ENCODE peak calls at places on chromosomes 11 and 22, in four cellular contexts. M is HepG2, O is H1, U is SK-N-SH. I is an unnamed sample.

GRCh38 chr11:110431212-110432073 is 1.7 kb downstream of the FDX1 start:
- DNase-seq in U (peak), O (no peak), M (no peak), I (no peak)

GRCh38 chr11:107856981-107857517 is 1.5 kb downstream of the SLC35F2 start:
- DNase-seq in M (no peak), U (no peak), O (no peak), I (no peak)

GRCh38 chr11:21142007-21142406 is 472.6 kb downstream of the NELL1 start:
- DNase-seq in U (peak), M (no peak), O (peak), I (no peak)

GRCh38 chr11:134125507-134125906 is 56.6 kb downstream of the JAM3 start:
- DNase-seq in O (no peak), M (no peak), U (no peak), I (no peak)

GRCh38 chr11:19666951-19667350 is 45.7 kb upstream of the NAV2 start:
- DNase-seq in M (no peak), O (no peak), U (no peak), I (no peak)

GRCh38 chr11:68002943-68003845 is 703 bp downstream of the UNC93B1 start:
- DNase-seq in U (peak), M (no peak), O (peak), I (no peak)

GRCh38 chr22:42444060-42444904 is 12.1 kb upstream of the NFAM1 start:
- DNase-seq in O (peak), U (peak), M (peak), I (peak)

GRCh38 chr11:72072348-72072747 is 8.0 kb downstream of the NUMA1 start:
- DNase-seq in U (no peak), O (no peak), M (peak), I (no peak)

GRCh38 chr22:44622685-44623084 is 79.3 kb upstream of the PRR5 start:
- DNase-seq in U (no peak), O (no peak), M (no peak), I (no peak)

GRCh38 chr11:110908401-110909106 is 196.3 kb upstream of the ARHGAP20 start:
- DNase-seq in U (no peak), M (no peak), O (no peak), I (no peak)

GRCh38 chr22:41834005-41834975 is 1.4 kb downstream of the SREBF2 start:
- DNase-seq in O (no peak), U (no peak), M (peak), I (no peak)

GRCh38 chr11:33434294-33434693 is 177.1 kb downstream of the HIPK3 start:
- DNase-seq in U (no peak), O (no peak), M (no peak), I (no peak)

GRCh38 chr11:64675417-64676252 is 47.4 kb downstream of the NRXN2 start:
- DNase-seq in U (peak), M (no peak), O (no peak), I (no peak)
- TF ChIP-seq TCF12 in U (no peak), M (no peak), O (no peak), I (no peak)

DNA sequence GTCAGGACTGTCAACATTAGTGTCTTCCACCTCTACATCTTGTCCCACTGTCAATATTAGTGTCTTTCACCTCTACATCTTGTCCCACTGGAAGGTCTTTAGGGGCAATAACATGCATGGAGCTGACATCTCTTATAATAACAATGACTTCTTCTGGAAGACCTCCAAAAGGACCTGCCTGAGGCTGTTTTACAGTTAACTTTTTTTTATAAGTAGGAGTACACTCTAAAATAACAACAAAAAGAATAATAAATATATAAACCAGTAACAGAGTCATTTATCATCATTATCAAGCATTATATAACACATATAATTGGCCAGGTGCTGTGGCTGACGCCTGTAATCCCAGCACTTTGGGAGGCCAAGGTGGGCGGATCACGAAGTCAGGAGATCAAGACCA is 57.5 kb downstream of the PAK1 start:
- DNase-seq in M (no peak), O (no peak), U (no peak), I (no peak)
- TF ChIP-seq TCF12 in M (no peak), O (no peak), U (no peak), I (no peak)

DNA sequence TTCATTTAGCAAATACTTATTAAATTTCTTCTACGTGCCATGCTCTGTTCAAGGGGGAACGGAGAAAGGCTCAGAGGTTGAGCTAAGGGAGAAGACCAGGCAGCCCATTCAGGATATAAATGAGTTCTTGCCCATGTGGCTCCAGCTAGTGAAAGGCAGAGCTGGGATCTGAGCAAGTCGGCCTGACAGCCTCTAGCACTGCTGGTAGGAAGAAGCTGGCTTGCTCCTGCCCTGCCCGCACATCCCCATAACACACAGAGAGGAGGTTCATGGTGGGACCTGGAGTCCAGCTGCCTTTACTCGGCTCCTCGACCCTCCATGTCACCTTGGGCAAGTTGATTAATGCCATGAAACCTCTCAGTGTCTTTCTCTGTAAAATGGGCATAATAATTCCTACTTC is 2.0 kb downstream of the SLC15A3 start:
- DNase-seq in O (no peak), U (no peak), M (no peak), I (no peak)
- TF ChIP-seq TCF12 in O (no peak), U (no peak), M (no peak), I (no peak)

GRCh38 chr11:123507043-123507442 is 77.0 kb downstream of the GRAMD1B start:
- DNase-seq in U (no peak), M (no peak), O (no peak), I (no peak)

GRCh38 chr11:123509737-123510578 is 79.9 kb downstream of the GRAMD1B start:
- DNase-seq in U (peak), O (peak), M (no peak), I (no peak)

GRCh38 chr11:123511037-123511870 is 81.2 kb downstream of the GRAMD1B start:
- DNase-seq in U (peak), O (peak), M (peak), I (no peak)

GRCh38 chr11:123505546-123506299 is 75.7 kb downstream of the GRAMD1B start:
- DNase-seq in U (peak), O (peak), M (no peak), I (no peak)

DNA sequence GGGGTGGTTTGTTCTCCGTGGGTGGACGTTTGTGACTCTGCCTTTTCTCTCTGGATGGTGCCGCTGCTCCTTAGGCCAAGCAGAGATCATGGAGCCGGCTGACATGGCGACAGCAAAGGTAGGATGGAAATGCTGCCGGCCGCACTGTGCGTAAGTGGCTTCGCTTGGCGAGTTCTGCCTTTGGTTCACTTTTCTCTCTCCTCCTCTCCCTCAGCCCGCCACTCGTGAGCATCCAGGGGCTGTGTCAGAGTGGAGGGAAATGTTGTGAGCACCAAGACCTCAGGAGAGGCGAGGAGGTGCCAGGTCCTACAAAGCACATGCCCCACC is 80.5 kb downstream of the GRAMD1B start:
- DNase-seq in O (no peak), U (no peak), M (no peak), I (no peak)
- TF ChIP-seq TCF12 in O (no peak), U (no peak), M (no peak), I (no peak)

DNA sequence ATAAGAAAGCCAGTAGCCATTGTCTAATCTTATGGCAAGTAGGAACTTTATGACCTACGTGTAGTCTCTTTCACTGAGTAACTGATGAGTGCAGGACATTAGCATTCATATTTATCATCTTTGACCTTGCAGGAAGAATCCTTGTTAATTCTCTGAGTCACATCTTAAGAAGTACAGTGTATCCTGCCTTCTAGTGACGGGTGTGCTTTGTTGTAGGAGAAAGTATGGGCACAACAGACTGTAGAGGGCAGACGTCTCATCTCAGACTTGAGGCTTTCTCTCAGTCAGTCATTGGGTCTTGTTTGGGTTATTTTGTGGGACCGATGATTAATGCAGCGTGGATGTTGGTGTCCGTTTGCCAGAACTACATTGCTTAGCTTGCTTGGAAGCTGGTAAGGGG is 6.8 kb downstream of the RNF214 start:
- DNase-seq in U (no peak), O (no peak), M (no peak), I (no peak)
- TF ChIP-seq TCF12 in U (peak), O (no peak), M (no peak), I (no peak)

DNA sequence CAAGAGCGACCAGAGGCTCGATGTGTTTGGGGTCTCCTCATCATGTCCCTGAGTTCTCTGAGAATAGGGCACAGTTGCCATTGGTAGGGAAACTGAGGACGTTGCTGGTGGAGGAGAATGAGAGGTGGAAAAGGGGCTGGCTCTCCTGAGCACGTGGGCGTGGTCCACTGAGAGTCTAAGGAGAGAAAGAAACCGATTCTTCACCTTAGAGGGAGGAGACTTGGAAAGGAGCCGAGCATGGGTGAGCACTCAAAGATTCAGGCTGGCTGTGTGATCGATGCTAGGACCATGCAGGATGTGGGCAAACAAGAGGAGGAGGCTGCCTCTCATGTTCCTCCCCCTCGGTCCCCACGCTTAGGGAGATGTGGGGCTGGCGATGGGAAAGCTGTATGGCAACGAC is 19.8 kb upstream of the TLCD5 start:
- DNase-seq in O (no peak), U (no peak), M (no peak), I (no peak)
- TF ChIP-seq TCF12 in O (no peak), U (no peak), M (no peak), I (no peak)

DNA sequence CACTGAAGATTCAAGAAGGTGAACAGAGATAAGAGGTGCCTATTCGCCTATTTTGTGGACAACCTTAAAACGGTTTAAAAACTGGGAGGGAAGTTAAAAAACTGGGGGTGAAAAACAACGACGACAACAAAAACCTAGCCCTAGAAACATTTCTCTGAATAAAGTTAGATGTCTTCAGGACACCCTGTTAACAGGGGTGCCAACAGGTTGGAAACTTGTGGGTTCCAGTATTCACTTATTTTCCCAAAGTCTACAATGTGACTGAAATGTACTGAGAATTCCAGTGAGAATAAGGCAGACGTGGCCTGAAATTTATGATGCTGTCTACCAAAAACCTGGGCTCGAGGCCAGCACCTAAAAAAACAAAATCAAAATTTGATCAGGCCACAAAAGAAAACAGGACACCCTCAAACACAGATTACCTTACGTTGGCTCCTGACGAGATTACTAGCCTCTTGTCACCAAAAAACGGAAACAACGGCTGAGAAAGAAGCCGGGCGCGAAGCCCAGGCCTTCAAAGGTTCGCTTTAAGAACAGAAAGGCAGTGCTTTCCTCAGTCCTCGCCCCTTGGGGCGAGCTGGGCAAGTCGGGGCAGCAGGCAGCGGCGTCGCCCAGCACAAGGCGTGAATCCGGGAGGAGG is 916 bp downstream of the CCDC90B start:
- DNase-seq in U (no peak), M (no peak), O (no peak), I (no peak)
- TF ChIP-seq TCF12 in U (no peak), M (no peak), O (no peak), I (no peak)

GRCh38 chr22:49450521-49450920 is 377.2 kb downstream of the BRD1 start:
- DNase-seq in U (no peak), M (no peak), O (no peak), I (no peak)
- TF ChIP-seq TCF12 in U (no peak), M (no peak), O (peak), I (no peak)